ENCODE peak calls at places on chromosomes 16 and 17, in six cellular contexts. F is endodermal cell, Q is astrocyte of the spinal cord, N is RWPE1, I is lower leg skin, B is ascending aorta. A is an unnamed sample.

GRCh38 chr16:88739139-88739974 is 33.1 kb downstream of the CTU2 start:
- DNase-seq in F (no peak), Q (no peak), N (no peak), I (no peak), B (no peak), A (no peak)

GRCh38 chr16:9901-10665 is 43.3 kb downstream of the POLR3K start:
- DNase-seq in F (no peak), Q (no peak), N (no peak), I (no peak), B (no peak), A (no peak)

GRCh38 chr17:17532991-17533390 is 36.8 kb upstream of the RASD1 start:
- DNase-seq in F (no peak), Q (no peak), N (no peak), I (no peak), B (no peak), A (no peak)

GRCh38 chr17:8234361-8235270 is 13.2 kb downstream of the CTC1 start:
- DNase-seq in F (no peak), Q (no peak), N (no peak), I (no peak), B (no peak), A (no peak)

GRCh38 chr16:89700649-89701424 is 668 bp downstream of the SPATA2L start:
- DNase-seq in F (peak; percentile 88), Q (peak; percentile 35), N (no peak), I (no peak), B (no peak), A (peak; percentile 77)

GRCh38 chr16:53071748-53072301 is 17.0 kb downstream of the CHD9 start:
- DNase-seq in F (no peak), Q (peak; percentile 54), N (no peak), I (no peak), B (no peak), A (no peak)

GRCh38 chr17:5545051-5545987 is 39.0 kb downstream of the NLRP1 start:
- DNase-seq in F (no peak), Q (no peak), N (no peak), I (no peak), B (no peak), A (no peak)

GRCh38 chr17:52841971-52842370 is 683.5 kb upstream of the CA10 start:
- DNase-seq in F (no peak), Q (no peak), N (no peak), I (no peak), B (no peak), A (no peak)

GRCh38 chr17:40551874-40552768 is 13.2 kb downstream of the CCR7 start:
- DNase-seq in F (peak; percentile 45), Q (peak; percentile 97), N (no peak), I (peak; percentile 51), B (no peak), A (no peak)

GRCh38 chr16:89869911-89870310 is 3.5 kb upstream of the TCF25 start:
- DNase-seq in F (no peak), Q (no peak), N (no peak), I (no peak), B (no peak), A (no peak)

GRCh38 chr17:32516450-32516849 is 29.7 kb downstream of the CDK5R1 start:
- DNase-seq in F (no peak), Q (no peak), N (no peak), I (no peak), B (no peak), A (no peak)

GRCh38 chr16:10314317-10314716 is 71.5 kb upstream of the ATF7IP2 start:
- DNase-seq in F (no peak), Q (no peak), N (no peak), I (no peak), B (no peak), A (no peak)

GRCh38 chr17:14737984-14738651 is 437.2 kb downstream of the HS3ST3B1 start:
- DNase-seq in F (peak; percentile 78), Q (peak; percentile 92), N (peak; percentile 99), I (peak; percentile 71), B (peak; percentile 43), A (peak; percentile 87)

GRCh38 chr17:64148699-64149098 is 18.8 kb upstream of the ERN1 start:
- DNase-seq in F (no peak), Q (no peak), N (no peak), I (no peak), B (no peak), A (no peak)

GRCh38 chr17:79761894-79762570 is 15.9 kb upstream of the CBX2 start:
- DNase-seq in F (no peak), Q (no peak), N (no peak), I (no peak), B (no peak), A (no peak)

GRCh38 chr16:10736926-10737625 is 6.6 kb upstream of the NUBP1 start:
- DNase-seq in F (peak; percentile 87), Q (peak; percentile 56), N (peak; percentile 65), I (peak; percentile 67), B (no peak), A (peak; percentile 79)

DNA sequence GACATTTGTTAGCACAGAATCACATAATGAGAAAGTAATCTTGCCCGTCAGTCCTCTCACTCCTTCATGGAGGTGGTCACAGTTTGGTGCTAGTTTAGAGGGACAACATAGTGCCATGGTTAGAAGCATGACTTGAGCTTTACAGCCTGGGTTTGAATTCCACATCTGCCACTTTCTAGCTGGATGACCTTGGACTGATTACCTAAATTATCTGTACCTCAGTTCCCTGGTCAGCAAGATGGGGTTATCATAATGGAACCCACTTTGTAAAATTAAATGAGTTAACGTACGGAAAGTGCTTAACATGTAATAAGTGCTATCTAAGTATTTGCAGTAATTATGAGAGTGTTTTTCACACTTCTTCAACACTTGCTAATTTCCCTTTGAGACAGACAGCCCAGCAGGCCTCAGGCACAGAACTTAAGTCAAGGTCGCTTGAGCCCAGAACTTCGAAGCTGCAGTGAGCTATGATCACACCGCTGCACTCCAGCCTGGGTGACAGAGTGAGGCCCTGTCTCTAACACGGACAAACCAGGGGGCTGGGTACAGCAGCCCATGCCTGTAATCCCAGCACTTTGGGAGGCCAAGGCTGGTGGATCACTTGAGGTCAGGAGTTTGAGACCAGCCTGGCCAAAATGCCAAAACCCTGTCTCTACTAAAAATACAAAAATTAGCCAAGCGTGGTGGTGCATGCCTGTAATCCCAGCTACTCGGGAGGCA is 7.1 kb downstream of the VWA3A start:
- DNase-seq in F (no peak), Q (no peak), N (no peak), I (no peak), B (no peak), A (no peak)
- TF ChIP-seq CTCF in F (peak; percentile 19), Q (no peak), N (peak; percentile 17), I (no peak), B (no peak), A (no peak)

GRCh38 chr17:28675980-28676379 is 14.0 kb downstream of the SUPT6H start:
- DNase-seq in F (peak; percentile 68), Q (no peak), N (peak; percentile 49), I (no peak), B (no peak), A (peak; percentile 35)
- TF ChIP-seq CTCF in F (peak; percentile 73), Q (peak; percentile 28), N (peak; percentile 23), I (no peak), B (no peak), A (no peak)

DNA sequence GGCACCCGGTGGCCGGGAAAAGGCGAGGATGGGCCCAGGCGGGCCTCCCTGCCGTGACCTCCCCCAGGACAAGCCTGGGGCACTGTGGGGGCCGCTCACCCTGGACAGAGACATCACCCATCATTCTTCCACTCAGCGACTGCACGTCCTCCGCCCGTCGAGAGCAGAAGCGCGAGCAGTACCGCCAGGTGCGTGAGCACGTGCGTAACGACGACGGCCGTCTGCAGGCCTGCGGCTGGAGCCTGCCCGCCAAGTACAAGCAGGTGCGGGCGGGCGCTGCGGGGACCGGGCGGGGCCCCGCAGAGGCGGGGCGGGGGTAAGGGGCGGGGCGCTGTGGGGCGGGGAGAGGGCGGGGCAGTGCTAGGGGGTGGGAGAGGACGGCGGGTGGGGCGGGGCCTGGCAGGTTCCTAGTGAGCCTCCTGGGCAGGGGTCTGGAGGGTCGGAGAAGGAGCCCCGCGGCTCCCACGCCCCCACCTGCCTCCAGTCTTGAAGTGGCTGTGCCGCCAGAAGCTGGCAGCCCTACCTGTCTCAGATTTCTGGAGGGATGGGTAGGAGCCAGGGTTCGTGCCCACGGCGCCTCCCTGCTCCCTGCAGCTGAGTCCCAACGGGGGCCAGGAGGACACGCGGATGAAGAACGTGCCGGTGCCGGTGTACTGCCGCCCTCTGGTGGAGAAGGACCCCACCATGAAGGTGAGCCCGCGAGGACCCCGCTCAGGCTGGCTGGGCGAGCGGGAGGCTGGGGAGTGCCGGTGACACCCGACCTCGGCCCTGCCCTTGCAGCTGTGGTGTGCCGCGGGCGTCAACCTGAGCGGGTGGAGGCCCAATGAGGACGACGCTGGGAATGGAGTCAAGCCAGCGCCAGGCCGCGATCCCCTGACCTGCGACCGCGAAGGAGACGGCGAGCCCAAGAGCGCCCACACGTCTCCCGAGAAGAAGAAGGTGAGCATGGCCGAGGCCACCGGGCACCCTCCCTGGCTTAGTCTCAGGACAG is 7.5 kb downstream of the NME3 start:
- DNase-seq in F (peak; percentile 95), Q (peak; percentile 45), N (no peak), I (no peak), B (no peak), A (no peak)
- TF ChIP-seq CTCF in F (peak; percentile 82), Q (peak; percentile 66), N (peak; percentile 23), I (no peak), B (no peak), A (peak; percentile 15)

GRCh38 chr17:10754109-10754508 is 24.3 kb upstream of the TMEM220 start:
- DNase-seq in F (peak; percentile 94), Q (no peak), N (no peak), I (no peak), B (no peak), A (peak; percentile 30)
- TF ChIP-seq CTCF in F (peak; percentile 72), Q (peak; percentile 33), N (peak; percentile 24), I (no peak), B (no peak), A (peak; percentile 22)

GRCh38 chr16:84175351-84176081 is 11.3 kb downstream of the TAF1C start:
- DNase-seq in F (peak; percentile 93), Q (peak; percentile 46), N (peak; percentile 81), I (peak; percentile 66), B (no peak), A (peak; percentile 88)
- TF ChIP-seq CTCF in F (peak; percentile 86), Q (peak; percentile 82), N (peak; percentile 85), I (no peak), B (peak; percentile 21), A (peak; percentile 93)

GRCh38 chr16:83070416-83071199 is 443.8 kb downstream of the CDH13 start:
- DNase-seq in F (no peak), Q (no peak), N (no peak), I (no peak), B (no peak), A (no peak)
- TF ChIP-seq CTCF in F (no peak), Q (no peak), N (no peak), I (no peak), B (no peak), A (no peak)

GRCh38 chr16:17251496-17251895 is 219.3 kb downstream of the XYLT1 start:
- DNase-seq in F (no peak), Q (no peak), N (no peak), I (no peak), B (no peak), A (no peak)
- TF ChIP-seq CTCF in F (peak; percentile 47), Q (no peak), N (no peak), I (no peak), B (no peak), A (no peak)